ENCODE peak calls at places on chromosomes 7 and 10, in ten cellular contexts. F is psoas muscle; P is CD8-positive, alpha-beta T cell; G is IMR-90; M is right lobe of liver; L is CD8-positive, alpha-beta memory T cell; S is prostate gland; K is Caco-2; Y is SK-N-SH; W is kidney. T is an unnamed sample. For H3K4me1 and H3K9me3, the result is how much of the 10 kb centered on the place peaks cover.

GRCh38 chr10:33025039-33025438 is 67.0 kb upstream of the ITGB1 start:
- DNase-seq in M (no peak), P (no peak), G (no peak), Y (no peak), K (no peak), W (no peak), S (no peak), L (no peak), F (no peak), T (no peak)

GRCh38 chr10:22693371-22693784 is 21.0 kb downstream of the PIP4K2A start:
- DNase-seq in W (no peak), K (no peak), G (peak), S (no peak), P (no peak), L (no peak), Y (no peak), M (no peak), F (no peak), T (no peak)

GRCh38 chr10:4131407-4132215 is 346.6 kb upstream of the KLF6 start:
- DNase-seq in S (no peak), Y (no peak), K (no peak), L (peak), F (no peak), P (no peak), G (peak), W (no peak), M (no peak), T (peak)

GRCh38 chr10:80324891-80325364 is 31.6 kb downstream of the DYDC1 start:
- DNase-seq in Y (no peak), M (no peak), K (no peak), W (no peak), P (no peak), L (no peak), F (no peak), S (no peak), G (no peak), T (no peak)

GRCh38 chr10:32882076-32882475 is 76.0 kb downstream of the ITGB1 start:
- DNase-seq in W (no peak), F (no peak), K (no peak), Y (no peak), S (no peak), G (no peak), M (no peak), P (no peak), L (no peak), T (no peak)

GRCh38 chr7:105365541-105366534 is 22.9 kb downstream of the SRPK2 start:
- DNase-seq in M (no peak), P (no peak), L (no peak), W (no peak), F (no peak), Y (no peak), G (no peak), K (no peak), S (no peak), T (no peak)

GRCh38 chr10:69631566-69631965 is 1.5 kb downstream of the FAM241B start:
- DNase-seq in P (no peak), Y (no peak), W (no peak), F (no peak), S (no peak), K (peak), G (no peak), M (no peak), L (no peak), T (no peak)

GRCh38 chr10:88810196-88810961 is 7.8 kb downstream of the LIPM start:
- DNase-seq in W (no peak), P (no peak), M (no peak), S (peak), G (peak), K (peak), F (no peak), L (peak), Y (peak), T (peak)

GRCh38 chr7:7736671-7737070 is 18.3 kb upstream of the RPA3 start:
- DNase-seq in P (no peak), K (no peak), W (no peak), M (no peak), G (no peak), S (no peak), Y (no peak), L (no peak), F (no peak), T (no peak)

GRCh38 chr7:1664711-1665591 is 5.1 kb upstream of the ELFN1 start:
- DNase-seq in S (peak), K (peak), F (peak), G (peak), P (no peak), Y (peak), L (peak), W (peak), M (peak), T (peak)

GRCh38 chr7:50355817-50356178 is 51.3 kb downstream of the IKZF1 start:
- DNase-seq in F (no peak), S (no peak), L (no peak), M (no peak), Y (no peak), W (no peak), G (no peak), P (no peak), K (no peak), T (no peak)

GRCh38 chr10:131816941-131817700 is 83.7 kb upstream of the PPP2R2D start:
- DNase-seq in M (no peak), L (no peak), K (no peak), Y (peak), S (no peak), P (no peak), W (no peak), G (no peak), F (no peak), T (no peak)

GRCh38 chr10:124886195-124886594 is 55.7 kb upstream of the ZRANB1 start:
- DNase-seq in G (no peak), L (no peak), S (no peak), F (no peak), M (no peak), W (no peak), Y (no peak), K (no peak), P (no peak), T (no peak)

GRCh38 chr7:92691578-92691977 is 101.4 kb upstream of the FAM133B start:
- DNase-seq in F (no peak), S (peak), W (no peak), Y (peak), G (peak), K (no peak), L (no peak), P (no peak), M (no peak), T (no peak)

GRCh38 chr7:115332691-115333090 is 410.8 kb downstream of the MDFIC start:
- DNase-seq in W (no peak), G (peak), P (no peak), L (no peak), K (no peak), S (no peak), M (no peak), F (no peak), Y (no peak), T (no peak)

GRCh38 chr10:96703358-96703757 is 17.0 kb downstream of the PIK3AP1 start:
- DNase-seq in F (no peak), G (no peak), P (no peak), Y (no peak), L (no peak), M (no peak), S (no peak), K (no peak), W (no peak), T (no peak)

GRCh38 chr7:31935115-31935514 is 135.1 kb downstream of the PDE1C start:
- DNase-seq in W (no peak), F (no peak), K (no peak), G (no peak), L (no peak), Y (no peak), M (no peak), P (no peak), S (no peak), T (no peak)

GRCh38 chr7:96329189-96329588 is 7.3 kb upstream of the SLC25A13 start:
- DNase-seq in M (no peak), P (no peak), W (no peak), K (no peak), F (no peak), Y (no peak), S (no peak), L (no peak), G (no peak), T (no peak)

GRCh38 chr10:97943294-97943693 is 87.1 kb downstream of the CRTAC1 start:
- DNase-seq in M (no peak), S (no peak), P (no peak), W (no peak), G (no peak), F (no peak), L (no peak), K (no peak), Y (no peak), T (no peak)

GRCh38 chr10:127614484-127614883 is 65.4 kb downstream of the NPS start:
- DNase-seq in Y (no peak), G (no peak), W (no peak), M (no peak), K (no peak), L (no peak), S (no peak), F (no peak), P (no peak), T (no peak)

GRCh38 chr7:138396251-138397070 is 63.6 kb upstream of the TRIM24 start:
- DNase-seq in M (no peak), P (no peak), S (no peak), Y (no peak), W (no peak), L (no peak), K (peak), F (no peak), G (no peak), T (no peak)

GRCh38 chr7:126689037-126689436 is 563.7 kb downstream of the GRM8 start:
- DNase-seq in K (no peak), Y (no peak), G (no peak), W (no peak), F (no peak), S (no peak), M (no peak), L (no peak), P (no peak), T (no peak)

GRCh38 chr7:114085313-114085591 is 166.4 kb upstream of the PPP1R3A start:
- DNase-seq in K (no peak), M (no peak), L (no peak), S (no peak), F (no peak), Y (peak), P (no peak), W (no peak), G (no peak), T (no peak)

GRCh38 chr10:126373137-126373536 is 15.1 kb downstream of the ADAM12 start:
- DNase-seq in F (no peak), K (no peak), Y (no peak), P (no peak), W (no peak), G (peak), S (no peak), L (no peak), M (no peak), T (no peak)

GRCh38 chr10:13483951-13484350 is 44.9 kb downstream of the BEND7 start:
- DNase-seq in L (no peak), G (no peak), F (no peak), S (peak), Y (no peak), K (no peak), P (no peak), M (no peak), W (no peak), T (no peak)

GRCh38 chr7:2796358-2797352 is 47.5 kb downstream of the GNA12 start:
- DNase-seq in Y (no peak), M (no peak), K (no peak), F (peak), P (no peak), S (no peak), L (no peak), W (no peak), G (peak), T (no peak)

GRCh38 chr10:46228076-46229071 is 58.4 kb upstream of the ANTXRL start:
- DNase-seq in S (peak), L (peak), F (peak), P (no peak), M (peak), K (peak), Y (peak), W (peak), G (peak), T (peak)

GRCh38 chr10:128274938-128275337 is 148.7 kb upstream of the MKI67 start:
- DNase-seq in L (no peak), P (no peak), F (peak), W (peak), Y (no peak), G (no peak), S (no peak), K (no peak), M (no peak), T (no peak)

GRCh38 chr10:5195727-5196374 is 786 bp upstream of the AKR1C4 start:
- DNase-seq in K (peak), F (no peak), P (no peak), S (no peak), L (no peak), Y (no peak), G (no peak), W (no peak), M (no peak), T (no peak)

GRCh38 chr10:103077491-103078308 is 115.4 kb downstream of the NT5C2 start:
- DNase-seq in G (no peak), F (no peak), S (no peak), W (no peak), P (no peak), K (no peak), Y (no peak), L (no peak), M (no peak), T (no peak)

GRCh38 chr10:43043342-43043772 is 33.5 kb upstream of the RET start:
- DNase-seq in M (peak), G (no peak), W (no peak), Y (peak), F (no peak), L (no peak), P (no peak), S (no peak), K (peak), T (peak)

GRCh38 chr10:131997366-131998049 is 15.8 kb upstream of the BNIP3 start:
- DNase-seq in W (peak), S (peak), P (no peak), M (peak), F (peak), L (no peak), G (peak), Y (no peak), K (peak), T (peak)

GRCh38 chr7:81361769-81362168 is 408.1 kb downstream of the HGF start:
- DNase-seq in L (no peak), W (no peak), F (no peak), S (no peak), M (no peak), K (no peak), G (no peak), Y (peak), P (no peak), T (no peak)

GRCh38 chr10:97078280-97079156 is 107.2 kb downstream of the SLIT1 start:
- DNase-seq in W (no peak), L (no peak), P (no peak), G (no peak), M (no peak), Y (no peak), K (no peak), S (no peak), F (no peak), T (no peak)

GRCh38 chr10:62047240-62047897 is 145.9 kb downstream of the ARID5B start:
- DNase-seq in Y (no peak), K (no peak), F (no peak), G (peak), P (no peak), M (no peak), S (no peak), W (no peak), L (no peak), T (no peak)

GRCh38 chr7:135946289-135947055 is 30.7 kb downstream of the MTPN start:
- DNase-seq in Y (no peak), W (no peak), S (no peak), K (no peak), L (no peak), M (no peak), P (no peak), G (no peak), F (no peak), T (no peak)

GRCh38 chr10:8057636-8058273 is 3.3 kb downstream of the GATA3 start:
- DNase-seq in W (peak), S (no peak), L (no peak), F (no peak), K (no peak), G (no peak), P (no peak), Y (no peak), M (no peak), T (no peak)

GRCh38 chr10:8056378-8056777 is 1.9 kb downstream of the GATA3 start:
- DNase-seq in L (no peak), M (no peak), K (no peak), W (no peak), G (no peak), P (no peak), S (no peak), Y (no peak), F (no peak), T (no peak)

GRCh38 chr10:8055420-8056349 is 1.2 kb downstream of the GATA3 start:
- DNase-seq in M (no peak), S (no peak), W (no peak), L (no peak), Y (no peak), K (no peak), F (no peak), G (no peak), P (no peak), T (no peak)

GRCh38 chr10:8058274-8059111 is 4.0 kb downstream of the GATA3 start:
- DNase-seq in G (no peak), W (no peak), P (no peak), K (no peak), M (peak), L (no peak), F (no peak), S (no peak), Y (no peak), T (no peak)

GRCh38 chr10:8056891-8057331 is 2.4 kb downstream of the GATA3 start:
- DNase-seq in P (no peak), G (no peak), W (peak), Y (no peak), M (no peak), K (no peak), S (no peak), L (no peak), F (no peak), T (no peak)
- H3K4me1 ChIP-seq in P (half or more), G (under half), W (under half), Y (under half), M (under half), K (under half), S (under half), L (half or more), F (under half), T (under half)

GRCh38 chr7:64516451-64516850 is 46.4 kb downstream of the ZNF680 start:
- DNase-seq in K (no peak), M (no peak), G (no peak), L (no peak), W (no peak), S (no peak), F (no peak), Y (no peak), P (no peak), T (no peak)
- H3K9me3 ChIP-seq in K (under half), M (under half), G (under half), L (under half), W (under half), S (under half), F (half or more), Y (under half), P (under half), T (under half)

DNA sequence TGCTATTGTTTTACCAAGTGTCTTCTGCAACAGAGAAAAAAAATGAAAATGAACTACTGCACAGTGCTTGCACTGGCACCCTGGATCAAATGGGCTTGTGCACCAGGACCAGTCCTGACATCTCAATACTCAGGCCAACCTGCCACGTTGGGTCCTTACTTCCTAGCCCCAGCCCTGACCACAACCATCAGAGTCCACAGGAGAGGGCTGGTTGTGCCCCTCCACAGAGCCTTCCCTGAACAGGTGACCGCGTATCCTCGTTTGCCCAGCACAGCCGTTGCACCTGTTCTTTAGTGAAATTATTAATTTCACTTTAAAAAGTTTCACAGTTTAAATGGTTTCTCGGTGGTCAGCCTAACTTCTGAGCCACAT is 79.2 kb downstream of the GRID1 start:
- DNase-seq in K (no peak), G (no peak), L (no peak), Y (peak), W (no peak), P (no peak), M (no peak), S (no peak), F (no peak), T (no peak)
- H3K4me1 ChIP-seq in K (under half), G (under half), L (under half), Y (under half), W (under half), P (under half), M (under half), S (under half), F (under half), T (under half)

GRCh38 chr7:56639173-56639746 is 493.0 kb downstream of the ZNF479 start:
- DNase-seq in W (no peak), S (no peak), M (no peak), L (no peak), F (no peak), Y (no peak), G (no peak), K (no peak), P (no peak), T (no peak)
- H3K9me3 ChIP-seq in W (under half), S (under half), M (under half), L (under half), F (under half), Y (under half), G (under half), K (under half), P (under half), T (under half)